ENCODE peak calls at places on chromosome 5, in nine cellular contexts. W, Z, H, K, F, G, S, X and E are unnamed samples.

GRCh38 chr5:132365213-132365612 is 4.3 kb upstream of the SLC22A5 start:
- DNase-seq in Z (no peak), F (no peak), H (peak), K (no peak), S (no peak), X (no peak), W (peak), G (no peak), E (no peak)

GRCh38 chr5:150247726-150248125 is 41.8 kb downstream of the CAMK2A start:
- DNase-seq in H (no peak), F (no peak), W (no peak), G (no peak), X (no peak), K (no peak), Z (no peak), S (no peak), E (no peak)

GRCh38 chr5:145834917-145835838 is at the start of gene PRELID2:
- DNase-seq in G (no peak), S (peak), H (peak), K (peak), X (peak), W (peak), Z (peak), F (peak), E (peak)

GRCh38 chr5:178545941-178546674 is 44.1 kb downstream of the COL23A1 start:
- DNase-seq in K (no peak), X (no peak), S (no peak), Z (no peak), G (no peak), F (no peak), H (no peak), W (no peak), E (no peak)

GRCh38 chr5:68054625-68055024 is 160.9 kb upstream of the PIK3R1 start:
- DNase-seq in W (no peak), S (no peak), X (no peak), Z (no peak), F (no peak), K (no peak), G (no peak), H (no peak), E (no peak)

GRCh38 chr5:39947657-39948056 is 522.9 kb upstream of the DAB2 start:
- DNase-seq in G (no peak), X (no peak), W (peak), Z (no peak), S (no peak), H (no peak), K (no peak), F (no peak), E (no peak)

GRCh38 chr5:20294696-20295095 is 306.7 kb upstream of the CDH18 start:
- DNase-seq in H (no peak), G (no peak), Z (no peak), S (no peak), K (no peak), W (no peak), X (no peak), F (no peak), E (no peak)

GRCh38 chr5:180136661-180137381 is 65.3 kb upstream of the RNF130 start:
- DNase-seq in K (no peak), G (no peak), Z (peak), H (peak), F (no peak), W (no peak), S (no peak), X (no peak), E (no peak)

GRCh38 chr5:10286552-10287227 is 21.0 kb downstream of the CMBL start:
- DNase-seq in K (no peak), X (no peak), F (no peak), H (no peak), S (no peak), W (no peak), Z (no peak), G (no peak), E (peak)

GRCh38 chr5:98771389-98772109 is 1.9 kb upstream of the RGMB start:
- DNase-seq in F (peak), H (peak), K (peak), W (peak), G (peak), S (peak), X (peak), Z (peak), E (peak)

GRCh38 chr5:172740483-172741205 is 30.4 kb downstream of the DUSP1 start:
- DNase-seq in S (no peak), X (no peak), H (peak), F (no peak), Z (no peak), W (peak), K (no peak), G (no peak), E (peak)

GRCh38 chr5:61640631-61641030 is 308.6 kb downstream of the ZSWIM6 start:
- DNase-seq in W (peak), F (no peak), Z (no peak), S (no peak), H (no peak), G (no peak), K (no peak), X (no peak), E (no peak)

GRCh38 chr5:180441577-180441976 is 52.6 kb upstream of the CNOT6 start:
- DNase-seq in G (no peak), K (no peak), F (no peak), S (no peak), Z (no peak), X (no peak), W (peak), H (no peak), E (no peak)

GRCh38 chr5:137217599-137218200 is 281.4 kb downstream of the SPOCK1 start:
- DNase-seq in S (no peak), W (peak), K (no peak), H (no peak), G (no peak), Z (no peak), F (no peak), X (no peak), E (no peak)

GRCh38 chr5:15959560-15960164 is 219.9 kb downstream of the MARCHF11 start:
- DNase-seq in S (no peak), K (no peak), G (no peak), W (no peak), H (no peak), Z (no peak), F (no peak), X (peak), E (no peak)

GRCh38 chr5:143738415-143739401 is 73.3 kb upstream of the HMHB1 start:
- DNase-seq in G (no peak), K (no peak), X (no peak), F (no peak), S (no peak), W (peak), Z (no peak), H (no peak), E (no peak)